ENCODE peak calls at places on chromosomes 2 and 18, in five cellular contexts. O, T, J, M and L are unnamed samples.

GRCh38 chr2:22890142-22890541 is 494.8 kb upstream of the KLHL29 start:
- DNase-seq in O (no peak), T (no peak), J (no peak), M (no peak), L (no peak)

GRCh38 chr18:79950440-79951341 is 762 bp downstream of the SLC66A2 start:
- DNase-seq in O (peak), T (peak), J (no peak), M (peak), L (peak)

GRCh38 chr18:3655254-3655554 is 205.2 kb downstream of the TGIF1 start:
- DNase-seq in O (no peak), T (no peak), J (no peak), M (no peak), L (no peak)

GRCh38 chr2:168687314-168687713 is 115.1 kb upstream of the NOSTRIN start:
- DNase-seq in O (no peak), T (no peak), J (no peak), M (peak), L (no peak)

GRCh38 chr2:98807221-98807620 is 76.3 kb upstream of the MGAT4A start:
- DNase-seq in O (no peak), T (no peak), J (no peak), M (no peak), L (no peak)

GRCh38 chr2:27720004-27720551 is 51.4 kb upstream of the MRPL33 start:
- DNase-seq in O (no peak), T (no peak), J (peak), M (peak), L (no peak)

GRCh38 chr2:100289020-100289419 is 33.3 kb downstream of the LONRF2 start:
- DNase-seq in O (no peak), T (no peak), J (no peak), M (no peak), L (no peak)

GRCh38 chr2:210795506-210795905 is 239.1 kb downstream of the CPS1 start:
- DNase-seq in O (no peak), T (no peak), J (no peak), M (no peak), L (no peak)

GRCh38 chr18:79697178-79697577 is 17.6 kb downstream of the CTDP1 start:
- DNase-seq in O (no peak), T (no peak), J (no peak), M (no peak), L (no peak)

GRCh38 chr2:232875256-232876070 is 5.4 kb downstream of the SNORC start:
- DNase-seq in O (peak), T (peak), J (no peak), M (no peak), L (peak)

GRCh38 chr2:128792476-128793054 is 473.9 kb upstream of the HS6ST1 start:
- DNase-seq in O (no peak), T (no peak), J (no peak), M (no peak), L (no peak)